ENCODE peak calls at places on chromosomes 3 and 15, in six cellular contexts. B is Kasumi-1, O is GM20000, S is neural progenitor cell, J is BJ, P is HS-5. A is an unnamed sample.

GRCh38 chr3:129651316-129652202 is 45.1 kb upstream of the PLXND1 start:
- DNase-seq in B (no peak), O (no peak), S (peak), J (peak), P (peak), A (no peak)

GRCh38 chr3:13365390-13366379 is 54.4 kb downstream of the NUP210 start:
- DNase-seq in B (no peak), O (no peak), S (no peak), J (no peak), P (no peak), A (no peak)

GRCh38 chr15:72009207-72009606 is 108.7 kb downstream of the MYO9A start:
- DNase-seq in B (no peak), O (no peak), S (no peak), J (no peak), P (no peak), A (peak)

GRCh38 chr15:90007089-90007487 is 6.0 kb downstream of the ZNF710 start:
- DNase-seq in B (no peak), O (no peak), S (no peak), J (no peak), P (no peak), A (no peak)

GRCh38 chr15:70259030-70259424 is 161.3 kb upstream of the TLE3 start:
- DNase-seq in B (peak), O (no peak), S (no peak), J (no peak), P (no peak), A (no peak)

GRCh38 chr15:69224383-69224782 is 63.9 kb downstream of the GLCE start:
- DNase-seq in B (no peak), O (no peak), S (peak), J (no peak), P (no peak), A (no peak)

GRCh38 chr3:40939113-40940070 is 259.9 kb upstream of the CTNNB1 start:
- DNase-seq in B (no peak), O (no peak), S (no peak), J (no peak), P (no peak), A (no peak)

GRCh38 chr3:175404026-175404425 is 544.9 kb downstream of the NAALADL2 start:
- DNase-seq in B (no peak), O (no peak), S (no peak), J (no peak), P (no peak), A (no peak)

GRCh38 chr3:52122491-52122890 is 31.7 kb downstream of the POC1A start:
- DNase-seq in B (no peak), O (no peak), S (no peak), J (no peak), P (no peak), A (no peak)

GRCh38 chr3:171770689-171771620 is 39.3 kb downstream of the PLD1 start:
- DNase-seq in B (peak), O (peak), S (no peak), J (no peak), P (peak), A (peak)

GRCh38 chr3:177279118-177279815 is 82.0 kb upstream of the TBL1XR1 start:
- DNase-seq in B (no peak), O (no peak), S (no peak), J (no peak), P (no peak), A (peak)

GRCh38 chr3:9659849-9660248 is 10.5 kb downstream of the MTMR14 start:
- DNase-seq in B (no peak), O (no peak), S (no peak), J (no peak), P (no peak), A (no peak)

GRCh38 chr3:6781103-6781502 is 79.8 kb upstream of the GRM7 start:
- DNase-seq in B (no peak), O (no peak), S (no peak), J (no peak), P (no peak), A (no peak)

GRCh38 chr15:39115379-39116057 is 465.4 kb upstream of the THBS1 start:
- DNase-seq in B (no peak), O (no peak), S (no peak), J (no peak), P (no peak), A (no peak)

GRCh38 chr3:130934442-130935089 is 40.7 kb downstream of the ATP2C1 start:
- DNase-seq in B (no peak), O (no peak), S (no peak), J (no peak), P (no peak), A (no peak)

GRCh38 chr3:48532974-48533337 is 23.6 kb downstream of the PFKFB4 start:
- DNase-seq in B (no peak), O (no peak), S (no peak), J (no peak), P (no peak), A (no peak)

A was measured in epithelial cell of proximal tubule.